ENCODE peak calls at places on chromosome 2, in four cellular contexts. Q, Y, H and F are unnamed samples. For H3K27me3 and H3K36me3, the result is how much of the 10 kb centered on the place peaks cover.

GRCh38 chr2:162317058-162317742 is 1.3 kb downstream of the IFIH1 start:
- DNase-seq in H (no peak), Y (no peak), Q (no peak), F (no peak)

GRCh38 chr2:149575742-149576141 is 11.8 kb downstream of the MMADHC start:
- DNase-seq in Y (no peak), H (no peak), Q (no peak), F (no peak)

GRCh38 chr2:164842624-164842966 is 972 bp upstream of the COBLL1 start:
- DNase-seq in H (no peak), Q (no peak), Y (no peak), F (no peak)

GRCh38 chr2:10531874-10532273 is 83.7 kb upstream of the ODC1 start:
- DNase-seq in H (no peak), Q (no peak), Y (no peak), F (no peak)

GRCh38 chr2:222805591-222806304 is 55.1 kb upstream of the ACSL3 start:
- DNase-seq in Y (no peak), H (no peak), Q (no peak), F (peak)

GRCh38 chr2:1675633-1676032 is 68.7 kb downstream of the PXDN start:
- DNase-seq in Q (peak), H (peak), Y (peak), F (peak)

GRCh38 chr2:9076210-9076609 is 72.7 kb upstream of the MBOAT2 start:
- DNase-seq in Y (no peak), H (no peak), Q (no peak), F (no peak)

GRCh38 chr2:163122257-163122656 is 283.7 kb upstream of the KCNH7 start:
- DNase-seq in H (no peak), Y (no peak), Q (no peak), F (no peak)

GRCh38 chr2:175431054-175431780 is 249.7 kb upstream of the ATP5MC3 start:
- DNase-seq in Q (no peak), Y (no peak), H (no peak), F (no peak)

GRCh38 chr2:190412971-190413370 is 4.8 kb downstream of the MFSD6 start:
- DNase-seq in Q (no peak), H (no peak), Y (no peak), F (no peak)

GRCh38 chr2:205766765-205767359 is 84.6 kb downstream of the NRP2 start:
- DNase-seq in Y (peak), H (peak), Q (peak), F (no peak)

GRCh38 chr2:20232837-20233207 is 7.9 kb upstream of the SDC1 start:
- DNase-seq in H (no peak), Y (no peak), Q (no peak), F (no peak)

GRCh38 chr2:121804997-121805766 is 49.7 kb downstream of the TSN start:
- DNase-seq in Q (no peak), Y (no peak), H (no peak), F (no peak)

GRCh38 chr2:19649785-19650380 is 251.9 kb downstream of the TTC32 start:
- DNase-seq in H (no peak), Q (no peak), Y (peak), F (no peak)

GRCh38 chr2:58557166-58557565 is 316.0 kb upstream of the FANCL start:
- DNase-seq in H (no peak), Y (no peak), Q (no peak), F (peak)

GRCh38 chr2:96977631-96978195 is 8.7 kb downstream of the FAM178B start:
- DNase-seq in H (no peak), Q (no peak), Y (no peak), F (no peak)

GRCh38 chr2:107525420-107525819 is 301.3 kb upstream of the RGPD4 start:
- DNase-seq in H (no peak), Y (no peak), Q (no peak), F (no peak)

GRCh38 chr2:73260338-73260984 is 23.8 kb downstream of the FBXO41 start:
- DNase-seq in H (peak), Y (no peak), Q (no peak), F (peak)

GRCh38 chr2:188979119-188979729 is 5.1 kb downstream of the COL3A1 start:
- DNase-seq in Y (no peak), Q (no peak), H (no peak), F (no peak)

GRCh38 chr2:206556357-206556949 is 85.8 kb upstream of the FAM237A start:
- DNase-seq in Y (no peak), H (no peak), Q (no peak), F (no peak)

GRCh38 chr2:159755788-159756187 is 42.2 kb downstream of the CD302 start:
- DNase-seq in H (no peak), Q (no peak), Y (no peak), F (no peak)

GRCh38 chr2:230627806-230628724 is 84.6 kb upstream of the CAB39 start:
- DNase-seq in H (no peak), Q (peak), Y (no peak), F (peak)

GRCh38 chr2:96251721-96252292 is 14.0 kb downstream of the TMEM127 start:
- DNase-seq in Y (peak), H (peak), Q (no peak), F (peak)

GRCh38 chr2:47062721-47063120 is 92.4 kb downstream of the STPG4 start:
- DNase-seq in H (no peak), Q (no peak), Y (no peak), F (no peak)

GRCh38 chr2:9809448-9810088 is 33.7 kb upstream of the TAF1B start:
- DNase-seq in H (peak), Y (peak), Q (no peak), F (no peak)

GRCh38 chr2:157336137-157336721 is 10.6 kb upstream of the ERMN start:
- DNase-seq in Y (no peak), Q (no peak), H (peak), F (no peak)

GRCh38 chr2:152415231-152415642 is 80.3 kb downstream of the FMNL2 start:
- DNase-seq in Y (no peak), H (no peak), Q (no peak), F (no peak)

GRCh38 chr2:130376433-130377293 is 20.8 kb downstream of the PTPN18 start:
- DNase-seq in H (no peak), Q (no peak), Y (peak), F (no peak)

GRCh38 chr2:104969564-104969963 is 68.3 kb upstream of the MRPS9 start:
- DNase-seq in Q (no peak), H (no peak), Y (no peak), F (no peak)

GRCh38 chr2:191333911-191334357 is 88.7 kb downstream of the MYO1B start:
- DNase-seq in Y (no peak), Q (no peak), H (no peak), F (no peak)

GRCh38 chr2:177603734-177604133 is 211.2 kb downstream of the AGPS start:
- DNase-seq in Q (no peak), Y (no peak), H (no peak), F (no peak)

GRCh38 chr2:208491648-208492047 is 85.1 kb downstream of the PTH2R start:
- DNase-seq in Q (no peak), Y (no peak), H (no peak), F (no peak)

GRCh38 chr2:26561376-26561775 is 79.8 kb downstream of the CIB4 start:
- DNase-seq in H (no peak), Q (no peak), Y (peak), F (no peak)
- H3K27me3 ChIP-seq in H (half or more), Q (under half), Y (under half), F (under half)

GRCh38 chr2:240868286-240869108 is at the start of gene AGXT:
- DNase-seq in Q (peak), Y (peak), H (peak), F (peak)
- TF ChIP-seq EP300 in Q (no peak), Y (no peak), H (no peak), F (no peak)

GRCh38 chr2:75657794-75658193 is 11.2 kb downstream of the MRPL19 start:
- DNase-seq in Q (no peak), H (no peak), Y (no peak), F (no peak)

GRCh38 chr2:75654012-75654411 is 7.4 kb downstream of the MRPL19 start:
- DNase-seq in Q (no peak), H (no peak), Y (no peak), F (no peak)

GRCh38 chr2:75656563-75656962 is 10.0 kb downstream of the MRPL19 start:
- DNase-seq in Q (no peak), Y (no peak), H (no peak), F (no peak)

DNA sequence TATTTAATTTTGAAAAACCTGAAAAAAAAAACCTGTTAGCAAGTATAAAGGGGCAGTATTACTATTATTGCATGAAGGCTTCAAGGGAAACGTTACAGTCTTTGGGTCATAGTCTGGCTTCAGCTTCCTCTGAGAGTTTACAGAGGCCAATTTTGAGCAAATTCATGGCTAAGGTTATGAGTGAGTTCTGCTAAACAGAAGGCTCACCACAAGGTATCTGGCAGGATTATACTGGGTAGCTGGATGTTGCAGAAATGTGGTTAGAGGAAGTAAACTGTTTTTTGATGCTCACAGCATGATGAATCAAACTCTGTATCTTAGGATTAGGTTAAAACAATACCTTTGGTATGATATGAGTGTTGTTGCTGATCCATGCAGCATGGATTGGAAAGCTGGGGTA is 9.3 kb downstream of the MRPL19 start:
- DNase-seq in Q (no peak), Y (no peak), H (no peak), F (no peak)
- H3K36me3 ChIP-seq in Q (under half), Y (under half), H (half or more), F (under half)

GRCh38 chr2:118221952-118222594 is 133.8 kb downstream of the INSIG2 start:
- DNase-seq in Q (no peak), H (no peak), Y (no peak), F (no peak)
- H3K27me3 ChIP-seq in Q (under half), H (half or more), Y (under half), F (under half)

GRCh38 chr2:120299561-120299960 is 46.4 kb upstream of the INHBB start:
- DNase-seq in H (no peak), Q (no peak), Y (no peak), F (no peak)

GRCh38 chr2:120301289-120301688 is 44.6 kb upstream of the INHBB start:
- DNase-seq in H (no peak), Q (no peak), Y (no peak), F (no peak)

GRCh38 chr2:120299024-120299423 is 46.4 kb downstream of the RALB start:
- DNase-seq in Q (no peak), H (no peak), Y (no peak), F (no peak)

GRCh38 chr2:120300385-120300784 is 45.6 kb upstream of the INHBB start:
- DNase-seq in Y (no peak), H (no peak), Q (no peak), F (no peak)

DNA sequence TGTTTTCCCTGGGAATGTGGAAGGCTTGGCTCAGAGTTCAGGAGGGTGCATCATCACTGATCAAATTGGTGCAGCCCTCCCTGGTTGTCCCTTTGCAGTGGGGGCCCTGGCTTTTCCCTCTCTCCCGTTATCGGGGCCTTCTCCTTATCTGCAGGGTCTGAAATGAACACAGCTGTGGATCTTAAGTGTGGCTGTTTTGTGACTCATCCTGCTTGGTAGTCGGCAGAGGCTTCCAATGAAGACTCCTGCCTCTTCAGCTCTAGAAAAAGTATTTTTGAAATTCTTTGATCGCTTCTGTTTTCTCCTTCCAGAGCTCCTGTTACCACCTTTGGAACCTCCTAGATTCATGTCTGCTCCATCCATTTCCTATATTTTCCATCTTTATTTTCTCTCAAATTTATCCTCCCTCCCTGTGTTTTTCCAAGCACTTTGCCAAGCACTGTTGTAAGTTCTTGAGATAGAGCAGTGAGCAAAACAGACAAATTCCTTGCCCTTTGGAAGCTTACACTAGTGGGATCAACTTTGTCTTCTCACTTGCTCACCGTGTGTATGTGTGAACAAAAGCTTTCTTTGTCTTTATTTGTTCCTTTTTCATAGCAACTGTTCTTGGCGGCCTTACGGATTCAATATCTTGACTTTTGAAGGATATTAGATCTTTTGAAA is 45.7 kb downstream of the RALB start:
- DNase-seq in H (no peak), Y (no peak), Q (no peak), F (no peak)
- TF ChIP-seq EP300 in H (no peak), Y (no peak), Q (no peak), F (no peak)

GRCh38 chr2:167132906-167133555 is 244.8 kb downstream of the XIRP2 start:
- DNase-seq in Q (no peak), H (no peak), Y (no peak), F (no peak)
- H3K36me3 ChIP-seq in Q (under half), H (under half), Y (under half), F (under half)

GRCh38 chr2:83842421-83842820 is 616.7 kb downstream of the SUCLG1 start:
- DNase-seq in Q (no peak), H (no peak), Y (no peak), F (no peak)

GRCh38 chr2:83850071-83850725 is 608.9 kb downstream of the SUCLG1 start:
- DNase-seq in H (no peak), Q (no peak), Y (no peak), F (no peak)

GRCh38 chr2:83844490-83844889 is 614.6 kb downstream of the SUCLG1 start:
- DNase-seq in Y (no peak), H (no peak), Q (no peak), F (no peak)
- H3K27me3 ChIP-seq in Y (under half), H (under half), Q (under half), F (under half)

GRCh38 chr2:48187503-48187902 is 281.2 kb upstream of the FBXO11 start:
- DNase-seq in H (no peak), Y (no peak), Q (no peak), F (no peak)
- TF ChIP-seq EP300 in H (no peak), Y (no peak), Q (no peak), F (no peak)

DNA sequence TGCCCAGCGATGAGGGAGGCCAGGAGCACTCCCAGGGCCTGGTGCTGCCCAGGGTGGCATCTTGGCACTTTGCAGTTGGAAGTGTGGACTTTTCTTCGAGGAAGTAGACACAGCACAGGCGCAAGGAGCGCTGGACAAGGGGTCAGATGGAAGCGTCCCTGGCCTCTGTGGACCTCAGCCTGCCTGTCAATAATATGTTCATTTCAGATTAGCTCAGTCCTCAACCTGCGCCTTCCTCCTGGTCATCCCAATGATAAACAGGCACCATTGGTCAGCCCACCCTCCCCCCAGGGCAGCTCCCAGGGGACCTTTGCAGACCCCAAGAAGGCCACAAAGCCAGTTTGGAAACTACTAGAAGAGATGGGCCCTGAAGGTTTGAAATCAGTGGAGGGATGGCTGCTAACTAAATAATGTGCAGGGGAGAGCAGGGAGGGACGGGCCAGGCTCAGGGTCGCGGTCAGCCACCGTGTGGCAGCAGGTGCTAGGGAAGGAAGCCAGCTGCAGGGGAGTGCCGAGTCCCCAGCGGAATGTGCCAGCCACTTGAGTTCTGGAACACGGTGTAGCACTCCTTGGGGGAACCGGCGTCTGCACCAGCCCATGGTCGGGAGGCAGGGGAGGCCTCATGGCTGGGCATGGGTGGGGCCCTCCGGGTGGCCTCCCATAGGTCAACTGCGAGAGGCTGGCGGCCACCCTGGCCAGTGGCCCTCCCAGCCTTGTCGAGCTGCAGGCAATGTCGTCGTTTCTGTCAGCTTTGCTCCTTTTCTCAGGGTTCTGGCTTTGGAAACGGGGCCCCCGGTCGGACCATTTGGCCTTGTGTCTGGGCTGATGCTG is 59.9 kb downstream of the ADI1 start:
- DNase-seq in Q (no peak), Y (no peak), H (no peak), F (no peak)
- H3K36me3 ChIP-seq in Q (under half), Y (under half), H (under half), F (half or more)